ENCODE peak calls at places on chromosomes 5 and 9, in ten cellular contexts. One of them, this sample, is unnamed.

GRCh38 chr5:149140197-149141002 is 893 bp upstream of the ABLIM3 start:
- DNase-seq in B cell: no peak
- DNase-seq in A549: no peak
- DNase-seq in stimulated activated CD8-positive, alpha-beta memory T cell treated with anti-CD3 and anti-CD28 coated beads, Interleukin-2, amount 100 ng/mL, for 1 hour: no peak
- DNase-seq in RWPE2: no peak
- DNase-seq in hippocampal formation: no peak
- DNase-seq in KBM-7: no peak
- DNase-seq in NCI-H187 treated with DMSO at 0.1 percent for 48 hours: peak
- DNase-seq in brain microvascular endothelial cell: no peak
- DNase-seq in GM10248: no peak
- DNase-seq in this sample: no peak

GRCh38 chr5:669842-670395 is 23.2 kb downstream of the TPPP start:
- DNase-seq in A549: no peak
- DNase-seq in hippocampal formation: no peak
- DNase-seq in brain microvascular endothelial cell: no peak
- DNase-seq in KBM-7: no peak
- DNase-seq in NCI-H187 treated with DMSO at 0.1 percent for 48 hours: no peak
- DNase-seq in B cell: no peak
- DNase-seq in RWPE2: no peak
- DNase-seq in GM10248: no peak
- DNase-seq in stimulated activated CD8-positive, alpha-beta memory T cell treated with anti-CD3 and anti-CD28 coated beads, Interleukin-2, amount 100 ng/mL, for 1 hour: no peak
- DNase-seq in this sample: no peak

GRCh38 chr5:59842999-59843398 is 50.5 kb downstream of the PDE4D start:
- DNase-seq in A549: no peak
- DNase-seq in stimulated activated CD8-positive, alpha-beta memory T cell treated with anti-CD3 and anti-CD28 coated beads, Interleukin-2, amount 100 ng/mL, for 1 hour: no peak
- DNase-seq in hippocampal formation: no peak
- DNase-seq in RWPE2: no peak
- DNase-seq in brain microvascular endothelial cell: no peak
- DNase-seq in NCI-H187 treated with DMSO at 0.1 percent for 48 hours: no peak
- DNase-seq in GM10248: no peak
- DNase-seq in B cell: no peak
- DNase-seq in KBM-7: no peak
- DNase-seq in this sample: no peak

GRCh38 chr9:107226431-107226830 is 56.6 kb upstream of the RAD23B start:
- DNase-seq in KBM-7: no peak
- DNase-seq in stimulated activated CD8-positive, alpha-beta memory T cell treated with anti-CD3 and anti-CD28 coated beads, Interleukin-2, amount 100 ng/mL, for 1 hour: no peak
- DNase-seq in B cell: no peak
- DNase-seq in GM10248: no peak
- DNase-seq in A549: no peak
- DNase-seq in NCI-H187 treated with DMSO at 0.1 percent for 48 hours: no peak
- DNase-seq in RWPE2: no peak
- DNase-seq in hippocampal formation: no peak
- DNase-seq in brain microvascular endothelial cell: no peak
- DNase-seq in this sample: no peak

GRCh38 chr9:115989816-115990215 is 163.8 kb upstream of the PAPPA start:
- DNase-seq in B cell: no peak
- DNase-seq in NCI-H187 treated with DMSO at 0.1 percent for 48 hours: no peak
- DNase-seq in KBM-7: no peak
- DNase-seq in A549: no peak
- DNase-seq in brain microvascular endothelial cell: peak
- DNase-seq in RWPE2: no peak
- DNase-seq in hippocampal formation: no peak
- DNase-seq in GM10248: no peak
- DNase-seq in stimulated activated CD8-positive, alpha-beta memory T cell treated with anti-CD3 and anti-CD28 coated beads, Interleukin-2, amount 100 ng/mL, for 1 hour: no peak
- DNase-seq in this sample: no peak

GRCh38 chr5:38531518-38531917 is 24.9 kb downstream of the LIFR start:
- DNase-seq in brain microvascular endothelial cell: no peak
- DNase-seq in NCI-H187 treated with DMSO at 0.1 percent for 48 hours: no peak
- DNase-seq in hippocampal formation: no peak
- DNase-seq in RWPE2: no peak
- DNase-seq in A549: no peak
- DNase-seq in B cell: no peak
- DNase-seq in KBM-7: no peak
- DNase-seq in GM10248: no peak
- DNase-seq in stimulated activated CD8-positive, alpha-beta memory T cell treated with anti-CD3 and anti-CD28 coated beads, Interleukin-2, amount 100 ng/mL, for 1 hour: no peak
- DNase-seq in this sample: no peak

GRCh38 chr5:145943674-145944121 is 7.3 kb downstream of the SH3RF2 start:
- DNase-seq in RWPE2: peak
- DNase-seq in stimulated activated CD8-positive, alpha-beta memory T cell treated with anti-CD3 and anti-CD28 coated beads, Interleukin-2, amount 100 ng/mL, for 1 hour: no peak
- DNase-seq in B cell: no peak
- DNase-seq in NCI-H187 treated with DMSO at 0.1 percent for 48 hours: no peak
- DNase-seq in GM10248: no peak
- DNase-seq in hippocampal formation: no peak
- DNase-seq in brain microvascular endothelial cell: no peak
- DNase-seq in A549: no peak
- DNase-seq in KBM-7: peak
- DNase-seq in this sample: no peak

GRCh38 chr9:32550609-32551490 is 1.3 kb upstream of the SMIM27 start:
- DNase-seq in KBM-7: peak
- DNase-seq in A549: peak
- DNase-seq in brain microvascular endothelial cell: peak
- DNase-seq in stimulated activated CD8-positive, alpha-beta memory T cell treated with anti-CD3 and anti-CD28 coated beads, Interleukin-2, amount 100 ng/mL, for 1 hour: peak
- DNase-seq in GM10248: peak
- DNase-seq in hippocampal formation: peak
- DNase-seq in RWPE2: peak
- DNase-seq in NCI-H187 treated with DMSO at 0.1 percent for 48 hours: peak
- DNase-seq in B cell: peak
- DNase-seq in this sample: peak

GRCh38 chr9:132183134-132183533 is 21.3 kb downstream of the NTNG2 start:
- DNase-seq in A549: no peak
- DNase-seq in NCI-H187 treated with DMSO at 0.1 percent for 48 hours: no peak
- DNase-seq in B cell: no peak
- DNase-seq in RWPE2: no peak
- DNase-seq in hippocampal formation: no peak
- DNase-seq in brain microvascular endothelial cell: no peak
- DNase-seq in KBM-7: no peak
- DNase-seq in GM10248: no peak
- DNase-seq in stimulated activated CD8-positive, alpha-beta memory T cell treated with anti-CD3 and anti-CD28 coated beads, Interleukin-2, amount 100 ng/mL, for 1 hour: no peak
- DNase-seq in this sample: no peak

GRCh38 chr5:143495823-143496275 is 92.4 kb upstream of the NR3C1 start:
- DNase-seq in NCI-H187 treated with DMSO at 0.1 percent for 48 hours: no peak
- DNase-seq in A549: peak
- DNase-seq in brain microvascular endothelial cell: no peak
- DNase-seq in hippocampal formation: no peak
- DNase-seq in KBM-7: no peak
- DNase-seq in B cell: no peak
- DNase-seq in RWPE2: no peak
- DNase-seq in GM10248: no peak
- DNase-seq in stimulated activated CD8-positive, alpha-beta memory T cell treated with anti-CD3 and anti-CD28 coated beads, Interleukin-2, amount 100 ng/mL, for 1 hour: no peak
- DNase-seq in this sample: no peak

GRCh38 chr9:137319976-137320551 is 18.0 kb upstream of the NRARP start:
- DNase-seq in hippocampal formation: no peak
- DNase-seq in GM10248: no peak
- DNase-seq in A549: no peak
- DNase-seq in B cell: peak
- DNase-seq in brain microvascular endothelial cell: no peak
- DNase-seq in stimulated activated CD8-positive, alpha-beta memory T cell treated with anti-CD3 and anti-CD28 coated beads, Interleukin-2, amount 100 ng/mL, for 1 hour: no peak
- DNase-seq in RWPE2: no peak
- DNase-seq in KBM-7: no peak
- DNase-seq in NCI-H187 treated with DMSO at 0.1 percent for 48 hours: no peak
- DNase-seq in this sample: no peak

GRCh38 chr9:131578778-131579504 is 33.6 kb downstream of the PRRT1B start:
- DNase-seq in KBM-7: no peak
- DNase-seq in A549: no peak
- DNase-seq in NCI-H187 treated with DMSO at 0.1 percent for 48 hours: no peak
- DNase-seq in RWPE2: no peak
- DNase-seq in B cell: peak
- DNase-seq in brain microvascular endothelial cell: no peak
- DNase-seq in hippocampal formation: peak
- DNase-seq in stimulated activated CD8-positive, alpha-beta memory T cell treated with anti-CD3 and anti-CD28 coated beads, Interleukin-2, amount 100 ng/mL, for 1 hour: peak
- DNase-seq in GM10248: peak
- DNase-seq in this sample: no peak

GRCh38 chr5:103674321-103674720 is 111.7 kb upstream of the NUDT12 start:
- DNase-seq in brain microvascular endothelial cell: no peak
- DNase-seq in stimulated activated CD8-positive, alpha-beta memory T cell treated with anti-CD3 and anti-CD28 coated beads, Interleukin-2, amount 100 ng/mL, for 1 hour: no peak
- DNase-seq in RWPE2: no peak
- DNase-seq in KBM-7: no peak
- DNase-seq in NCI-H187 treated with DMSO at 0.1 percent for 48 hours: peak
- DNase-seq in A549: no peak
- DNase-seq in GM10248: no peak
- DNase-seq in B cell: no peak
- DNase-seq in hippocampal formation: no peak
- DNase-seq in this sample: no peak

GRCh38 chr5:55234171-55234700 is 828 bp upstream of the CCNO start:
- DNase-seq in brain microvascular endothelial cell: peak
- DNase-seq in RWPE2: no peak
- DNase-seq in B cell: peak
- DNase-seq in NCI-H187 treated with DMSO at 0.1 percent for 48 hours: no peak
- DNase-seq in GM10248: no peak
- DNase-seq in KBM-7: peak
- DNase-seq in A549: no peak
- DNase-seq in hippocampal formation: no peak
- DNase-seq in stimulated activated CD8-positive, alpha-beta memory T cell treated with anti-CD3 and anti-CD28 coated beads, Interleukin-2, amount 100 ng/mL, for 1 hour: no peak
- DNase-seq in this sample: no peak

GRCh38 chr5:127072861-127073846 is at the start of gene C5orf63:
- DNase-seq in RWPE2: peak
- DNase-seq in GM10248: peak
- DNase-seq in stimulated activated CD8-positive, alpha-beta memory T cell treated with anti-CD3 and anti-CD28 coated beads, Interleukin-2, amount 100 ng/mL, for 1 hour: peak
- DNase-seq in brain microvascular endothelial cell: no peak
- DNase-seq in NCI-H187 treated with DMSO at 0.1 percent for 48 hours: no peak
- DNase-seq in A549: peak
- DNase-seq in B cell: peak
- DNase-seq in KBM-7: no peak
- DNase-seq in hippocampal formation: peak
- DNase-seq in this sample: peak

GRCh38 chr5:173175523-173175922 is 31.2 kb downstream of the BNIP1 start:
- DNase-seq in NCI-H187 treated with DMSO at 0.1 percent for 48 hours: no peak
- DNase-seq in KBM-7: no peak
- DNase-seq in A549: no peak
- DNase-seq in stimulated activated CD8-positive, alpha-beta memory T cell treated with anti-CD3 and anti-CD28 coated beads, Interleukin-2, amount 100 ng/mL, for 1 hour: no peak
- DNase-seq in RWPE2: no peak
- DNase-seq in GM10248: no peak
- DNase-seq in brain microvascular endothelial cell: no peak
- DNase-seq in hippocampal formation: no peak
- DNase-seq in B cell: no peak
- DNase-seq in this sample: no peak

GRCh38 chr9:73176450-73176875 is 24.8 kb downstream of the ANXA1 start:
- DNase-seq in hippocampal formation: no peak
- DNase-seq in KBM-7: no peak
- DNase-seq in stimulated activated CD8-positive, alpha-beta memory T cell treated with anti-CD3 and anti-CD28 coated beads, Interleukin-2, amount 100 ng/mL, for 1 hour: no peak
- DNase-seq in B cell: no peak
- DNase-seq in brain microvascular endothelial cell: no peak
- DNase-seq in NCI-H187 treated with DMSO at 0.1 percent for 48 hours: no peak
- DNase-seq in A549: peak
- DNase-seq in GM10248: no peak
- DNase-seq in RWPE2: no peak
- DNase-seq in this sample: no peak

This sample was measured in stimulated activated CD4-positive, alpha-beta T cell treated with anti-CD3 and anti-CD28 coated beads, Interleukin-15, amount 100 ng/mL, for 1 hour.